ENCODE peak calls at places on chromosomes 5 and 9, in ten cellular contexts. One of them, this sample, is unnamed.

GRCh38 chr5:176817369-176817841 is 7.0 kb downstream of the UNC5A start:
- DNase-seq in fibroblast of lung: no peak
- DNase-seq in H9: peak; percentile 75
- DNase-seq in colonic mucosa: no peak
- DNase-seq in esophagus muscularis mucosa: no peak
- DNase-seq in thyroid gland: peak; percentile 7
- DNase-seq in ovary: no peak
- DNase-seq in SK-N-SH: peak; percentile 92
- DNase-seq in cardiac muscle cell: peak; percentile 74
- DNase-seq in right atrium auricular region: no peak
- DNase-seq in this sample: no peak

GRCh38 chr5:130715541-130715940 is 449.5 kb downstream of the HINT1 start:
- DNase-seq in fibroblast of lung: peak; percentile 56
- DNase-seq in H9: no peak
- DNase-seq in colonic mucosa: no peak
- DNase-seq in esophagus muscularis mucosa: no peak
- DNase-seq in thyroid gland: no peak
- DNase-seq in ovary: no peak
- DNase-seq in SK-N-SH: no peak
- DNase-seq in cardiac muscle cell: no peak
- DNase-seq in right atrium auricular region: no peak
- DNase-seq in this sample: no peak

GRCh38 chr5:149030392-149030791 is 32.5 kb downstream of the SH3TC2 start:
- DNase-seq in fibroblast of lung: peak; percentile 64
- DNase-seq in H9: no peak
- DNase-seq in colonic mucosa: no peak
- DNase-seq in esophagus muscularis mucosa: peak; percentile 89
- DNase-seq in thyroid gland: no peak
- DNase-seq in ovary: no peak
- DNase-seq in SK-N-SH: no peak
- DNase-seq in cardiac muscle cell: no peak
- DNase-seq in right atrium auricular region: no peak
- DNase-seq in this sample: no peak

GRCh38 chr9:82532504-82532903 is 530.4 kb downstream of the RASEF start:
- DNase-seq in fibroblast of lung: peak; percentile 39
- DNase-seq in H9: no peak
- DNase-seq in colonic mucosa: no peak
- DNase-seq in esophagus muscularis mucosa: no peak
- DNase-seq in thyroid gland: no peak
- DNase-seq in ovary: no peak
- DNase-seq in SK-N-SH: peak; percentile 28
- DNase-seq in cardiac muscle cell: no peak
- DNase-seq in right atrium auricular region: no peak
- DNase-seq in this sample: no peak

GRCh38 chr5:174409070-174409469 is 315.3 kb upstream of the MSX2 start:
- DNase-seq in fibroblast of lung: no peak
- DNase-seq in H9: no peak
- DNase-seq in colonic mucosa: no peak
- DNase-seq in esophagus muscularis mucosa: peak; percentile 70
- DNase-seq in thyroid gland: no peak
- DNase-seq in ovary: no peak
- DNase-seq in SK-N-SH: no peak
- DNase-seq in cardiac muscle cell: no peak
- DNase-seq in right atrium auricular region: no peak
- DNase-seq in this sample: no peak

GRCh38 chr5:71757590-71758543 is 38.8 kb downstream of the CARTPT start:
- DNase-seq in fibroblast of lung: peak; percentile 60
- DNase-seq in H9: peak; percentile 71
- DNase-seq in colonic mucosa: peak; percentile 55
- DNase-seq in esophagus muscularis mucosa: no peak
- DNase-seq in thyroid gland: peak; percentile 70
- DNase-seq in ovary: peak; percentile 68
- DNase-seq in SK-N-SH: peak; percentile 59
- DNase-seq in cardiac muscle cell: peak; percentile 71
- DNase-seq in right atrium auricular region: no peak
- DNase-seq in this sample: peak; percentile 85

GRCh38 chr5:157004893-157005551 is 42.0 kb upstream of the TIMD4 start:
- DNase-seq in fibroblast of lung: peak; percentile 26
- DNase-seq in H9: no peak
- DNase-seq in colonic mucosa: no peak
- DNase-seq in esophagus muscularis mucosa: no peak
- DNase-seq in thyroid gland: no peak
- DNase-seq in ovary: no peak
- DNase-seq in SK-N-SH: no peak
- DNase-seq in cardiac muscle cell: no peak
- DNase-seq in right atrium auricular region: no peak
- DNase-seq in this sample: no peak

GRCh38 chr9:113456235-113456634 is 7.3 kb upstream of the RGS3 start:
- DNase-seq in fibroblast of lung: peak; percentile 45
- DNase-seq in H9: no peak
- DNase-seq in colonic mucosa: no peak
- DNase-seq in esophagus muscularis mucosa: peak; percentile 55
- DNase-seq in thyroid gland: peak; percentile 36
- DNase-seq in ovary: no peak
- DNase-seq in SK-N-SH: no peak
- DNase-seq in cardiac muscle cell: no peak
- DNase-seq in right atrium auricular region: peak; percentile 42
- DNase-seq in this sample: no peak

GRCh38 chr9:89467278-89467625 is 30.7 kb downstream of the SEMA4D start:
- DNase-seq in fibroblast of lung: no peak
- DNase-seq in H9: no peak
- DNase-seq in colonic mucosa: no peak
- DNase-seq in esophagus muscularis mucosa: no peak
- DNase-seq in thyroid gland: no peak
- DNase-seq in ovary: no peak
- DNase-seq in SK-N-SH: no peak
- DNase-seq in cardiac muscle cell: no peak
- DNase-seq in right atrium auricular region: no peak
- DNase-seq in this sample: no peak

GRCh38 chr5:131563434-131564228 is 71.4 kb downstream of the RAPGEF6 start:
- DNase-seq in fibroblast of lung: no peak
- DNase-seq in H9: no peak
- DNase-seq in colonic mucosa: no peak
- DNase-seq in esophagus muscularis mucosa: no peak
- DNase-seq in thyroid gland: no peak
- DNase-seq in ovary: no peak
- DNase-seq in SK-N-SH: no peak
- DNase-seq in cardiac muscle cell: peak; percentile 1
- DNase-seq in right atrium auricular region: no peak
- DNase-seq in this sample: no peak

GRCh38 chr9:89963280-89963679 is 358.5 kb downstream of the GADD45G start:
- DNase-seq in fibroblast of lung: no peak
- DNase-seq in H9: no peak
- DNase-seq in colonic mucosa: no peak
- DNase-seq in esophagus muscularis mucosa: no peak
- DNase-seq in thyroid gland: no peak
- DNase-seq in ovary: no peak
- DNase-seq in SK-N-SH: no peak
- DNase-seq in cardiac muscle cell: no peak
- DNase-seq in right atrium auricular region: no peak
- DNase-seq in this sample: no peak

GRCh38 chr5:159448841-159449407 is 118.6 kb upstream of the IL12B start:
- DNase-seq in fibroblast of lung: no peak
- DNase-seq in H9: no peak
- DNase-seq in colonic mucosa: no peak
- DNase-seq in esophagus muscularis mucosa: no peak
- DNase-seq in thyroid gland: no peak
- DNase-seq in ovary: no peak
- DNase-seq in SK-N-SH: no peak
- DNase-seq in cardiac muscle cell: no peak
- DNase-seq in right atrium auricular region: no peak
- DNase-seq in this sample: no peak

GRCh38 chr9:101480386-101480785 is 44.8 kb upstream of the ALDOB start:
- DNase-seq in fibroblast of lung: no peak
- DNase-seq in H9: no peak
- DNase-seq in colonic mucosa: peak; percentile 65
- DNase-seq in esophagus muscularis mucosa: no peak
- DNase-seq in thyroid gland: no peak
- DNase-seq in ovary: no peak
- DNase-seq in SK-N-SH: no peak
- DNase-seq in cardiac muscle cell: no peak
- DNase-seq in right atrium auricular region: no peak
- DNase-seq in this sample: no peak

DNA sequence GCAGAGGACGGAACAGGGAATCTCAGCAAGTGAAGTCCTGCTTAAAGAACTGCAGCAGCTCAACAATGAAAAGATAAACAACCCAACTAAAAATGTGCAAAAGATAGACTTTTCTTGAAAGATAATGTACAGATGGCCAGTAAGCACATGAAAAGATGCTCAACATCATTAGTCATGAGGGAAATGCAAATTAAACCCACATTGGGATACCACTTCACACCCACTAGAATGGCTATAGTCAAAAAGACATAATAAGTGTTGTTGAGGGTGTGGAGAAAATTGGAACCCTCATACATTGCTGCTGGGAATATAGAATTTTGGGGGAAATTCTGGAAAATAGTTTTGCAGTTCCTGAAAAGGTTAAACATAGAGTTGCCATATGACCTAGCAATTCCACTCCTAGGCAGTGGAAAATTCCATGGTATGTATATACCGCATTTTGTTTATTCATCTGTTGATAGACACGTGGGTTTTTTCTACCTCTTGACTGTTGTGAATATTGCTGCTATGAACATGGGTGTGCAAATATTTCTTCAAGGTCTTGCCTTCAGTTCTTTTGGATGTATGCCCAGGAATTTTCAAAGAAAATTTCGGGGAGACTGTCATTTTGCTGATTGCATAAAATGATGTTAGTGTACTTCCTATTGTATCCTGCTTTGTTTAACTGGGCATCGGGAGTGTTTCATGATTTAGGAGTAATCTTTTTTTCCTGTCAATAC is 7.2 kb downstream of the CNOT8 start:
- DNase-seq in fibroblast of lung: no peak
- DNase-seq in H9: no peak
- DNase-seq in colonic mucosa: no peak
- DNase-seq in esophagus muscularis mucosa: no peak
- DNase-seq in thyroid gland: no peak
- DNase-seq in ovary: no peak
- DNase-seq in SK-N-SH: no peak
- DNase-seq in cardiac muscle cell: no peak
- DNase-seq in right atrium auricular region: no peak
- DNase-seq in this sample: no peak
- H3K27ac ChIP-seq in fibroblast of lung: no peak overlapping the region
- H3K27ac ChIP-seq in H9: no peak overlapping the region
- H3K27ac ChIP-seq in colonic mucosa: no peak overlapping the region
- H3K27ac ChIP-seq in esophagus muscularis mucosa: no peak overlapping the region
- H3K27ac ChIP-seq in thyroid gland: no peak overlapping the region
- H3K27ac ChIP-seq in ovary: no peak overlapping the region
- H3K27ac ChIP-seq in SK-N-SH: no peak overlapping the region
- H3K27ac ChIP-seq in cardiac muscle cell: no peak overlapping the region
- H3K27ac ChIP-seq in right atrium auricular region: no peak overlapping the region
- H3K27ac ChIP-seq in this sample: peak overlapping the region; percentile 85

GRCh38 chr5:40736103-40736875 is 19.5 kb downstream of the TTC33 start:
- DNase-seq in fibroblast of lung: peak; percentile 53
- DNase-seq in H9: no peak
- DNase-seq in colonic mucosa: no peak
- DNase-seq in esophagus muscularis mucosa: no peak
- DNase-seq in thyroid gland: no peak
- DNase-seq in ovary: no peak
- DNase-seq in SK-N-SH: peak; percentile 32
- DNase-seq in cardiac muscle cell: peak; percentile 52
- DNase-seq in right atrium auricular region: no peak
- DNase-seq in this sample: no peak
- TF ChIP-seq CTCF in fibroblast of lung: peak; percentile 68
- TF ChIP-seq CTCF in H9: peak; percentile 82
- TF ChIP-seq CTCF in colonic mucosa: peak; percentile 70
- TF ChIP-seq CTCF in esophagus muscularis mucosa: peak; percentile 75
- TF ChIP-seq CTCF in thyroid gland: peak; percentile 77
- TF ChIP-seq CTCF in ovary: no peak
- TF ChIP-seq CTCF in SK-N-SH: peak; percentile 85
- TF ChIP-seq CTCF in cardiac muscle cell: peak; percentile 73
- TF ChIP-seq CTCF in right atrium auricular region: peak; percentile 82
- TF ChIP-seq CTCF in this sample: peak; percentile 51

DNA sequence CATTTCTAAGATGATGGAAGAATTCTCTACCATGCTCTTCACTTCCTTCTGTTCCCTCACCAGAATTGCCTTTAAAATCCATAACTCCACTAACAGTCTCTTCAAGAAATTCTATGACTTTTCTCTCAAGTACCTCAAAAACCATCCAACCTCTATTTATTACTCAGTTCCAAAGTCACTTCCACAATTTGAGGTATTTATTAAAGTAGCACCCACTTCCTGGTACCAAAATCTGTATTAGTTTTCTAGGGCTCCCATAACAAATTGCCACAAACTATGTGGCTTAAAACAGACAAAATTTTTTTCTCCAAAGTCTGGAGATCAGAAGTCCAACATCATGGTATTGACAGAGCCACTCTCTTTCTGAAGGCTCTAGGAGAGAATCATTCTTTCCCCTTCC is 4.9 kb upstream of the SPTLC1 start:
- DNase-seq in fibroblast of lung: no peak
- DNase-seq in H9: no peak
- DNase-seq in colonic mucosa: no peak
- DNase-seq in esophagus muscularis mucosa: no peak
- DNase-seq in thyroid gland: no peak
- DNase-seq in ovary: no peak
- DNase-seq in SK-N-SH: no peak
- DNase-seq in cardiac muscle cell: no peak
- DNase-seq in right atrium auricular region: no peak
- DNase-seq in this sample: no peak
- H3K27ac ChIP-seq in fibroblast of lung: no peak overlapping the region
- H3K27ac ChIP-seq in H9: no peak overlapping the region
- H3K27ac ChIP-seq in colonic mucosa: no peak overlapping the region
- H3K27ac ChIP-seq in esophagus muscularis mucosa: no peak overlapping the region
- H3K27ac ChIP-seq in thyroid gland: no peak overlapping the region
- H3K27ac ChIP-seq in ovary: no peak overlapping the region
- H3K27ac ChIP-seq in SK-N-SH: no peak overlapping the region
- H3K27ac ChIP-seq in cardiac muscle cell: no peak overlapping the region
- H3K27ac ChIP-seq in right atrium auricular region: no peak overlapping the region
- H3K27ac ChIP-seq in this sample: no peak overlapping the region

GRCh38 chr9:134224130-134224826 is 59.9 kb upstream of the RNU6ATAC start:
- DNase-seq in fibroblast of lung: no peak
- DNase-seq in H9: no peak
- DNase-seq in colonic mucosa: no peak
- DNase-seq in esophagus muscularis mucosa: no peak
- DNase-seq in thyroid gland: no peak
- DNase-seq in ovary: peak; percentile 15
- DNase-seq in SK-N-SH: no peak
- DNase-seq in cardiac muscle cell: no peak
- DNase-seq in right atrium auricular region: no peak
- DNase-seq in this sample: no peak

GRCh38 chr9:134226221-134226930 is 62.0 kb upstream of the RNU6ATAC start:
- DNase-seq in fibroblast of lung: no peak
- DNase-seq in H9: no peak
- DNase-seq in colonic mucosa: peak; percentile 43
- DNase-seq in esophagus muscularis mucosa: no peak
- DNase-seq in thyroid gland: peak; percentile 87
- DNase-seq in ovary: no peak
- DNase-seq in SK-N-SH: no peak
- DNase-seq in cardiac muscle cell: no peak
- DNase-seq in right atrium auricular region: no peak
- DNase-seq in this sample: no peak

GRCh38 chr9:134224827-134225154 is 60.4 kb upstream of the RNU6ATAC start:
- DNase-seq in fibroblast of lung: no peak
- DNase-seq in H9: no peak
- DNase-seq in colonic mucosa: no peak
- DNase-seq in esophagus muscularis mucosa: no peak
- DNase-seq in thyroid gland: no peak
- DNase-seq in ovary: peak; percentile 20
- DNase-seq in SK-N-SH: no peak
- DNase-seq in cardiac muscle cell: no peak
- DNase-seq in right atrium auricular region: no peak
- DNase-seq in this sample: no peak

GRCh38 chr9:134225186-134225585 is 60.8 kb upstream of the RNU6ATAC start:
- DNase-seq in fibroblast of lung: no peak
- DNase-seq in H9: no peak
- DNase-seq in colonic mucosa: no peak
- DNase-seq in esophagus muscularis mucosa: no peak
- DNase-seq in thyroid gland: no peak
- DNase-seq in ovary: no peak
- DNase-seq in SK-N-SH: no peak
- DNase-seq in cardiac muscle cell: no peak
- DNase-seq in right atrium auricular region: no peak
- DNase-seq in this sample: no peak

GRCh38 chr9:134225816-134226215 is 61.5 kb upstream of the RNU6ATAC start:
- DNase-seq in fibroblast of lung: no peak
- DNase-seq in H9: no peak
- DNase-seq in colonic mucosa: no peak
- DNase-seq in esophagus muscularis mucosa: no peak
- DNase-seq in thyroid gland: no peak
- DNase-seq in ovary: peak; percentile 25
- DNase-seq in SK-N-SH: no peak
- DNase-seq in cardiac muscle cell: no peak
- DNase-seq in right atrium auricular region: no peak
- DNase-seq in this sample: no peak
- TF ChIP-seq CTCF in fibroblast of lung: no peak
- TF ChIP-seq CTCF in H9: no peak
- TF ChIP-seq CTCF in colonic mucosa: no peak
- TF ChIP-seq CTCF in esophagus muscularis mucosa: no peak
- TF ChIP-seq CTCF in thyroid gland: no peak
- TF ChIP-seq CTCF in ovary: no peak
- TF ChIP-seq CTCF in SK-N-SH: no peak
- TF ChIP-seq CTCF in cardiac muscle cell: no peak
- TF ChIP-seq CTCF in right atrium auricular region: no peak
- TF ChIP-seq CTCF in this sample: no peak

This sample was measured in testis.